ENCODE peak calls at places on chromosomes 1 and 21, in eight cellular contexts. One of them, this sample, is unnamed.

GRCh38 chr1:58848818-58849411 is 65.1 kb upstream of the JUN start:
- DNase-seq in brain pericyte: peak
- DNase-seq in iris pigment epithelial cell: peak
- DNase-seq in tibial artery: peak
- DNase-seq in activated effector memory CD4-positive, alpha-beta T cell treated with anti-CD3 and anti-CD28 coated beads, Interleukin-2, amount 50 U/mL, for 16 hours: no peak
- DNase-seq in NCI-H345: no peak
- DNase-seq in kidney: peak
- DNase-seq in ACHN: peak
- DNase-seq in this sample: peak

GRCh38 chr1:32962248-32962896 is 2.2 kb downstream of the RNF19B start:
- DNase-seq in brain pericyte: no peak
- DNase-seq in iris pigment epithelial cell: peak
- DNase-seq in tibial artery: no peak
- DNase-seq in activated effector memory CD4-positive, alpha-beta T cell treated with anti-CD3 and anti-CD28 coated beads, Interleukin-2, amount 50 U/mL, for 16 hours: no peak
- DNase-seq in NCI-H345: no peak
- DNase-seq in kidney: no peak
- DNase-seq in ACHN: peak
- DNase-seq in this sample: no peak

GRCh38 chr1:230167419-230167852 is 100.4 kb downstream of the GALNT2 start:
- DNase-seq in brain pericyte: no peak
- DNase-seq in iris pigment epithelial cell: peak
- DNase-seq in tibial artery: no peak
- DNase-seq in activated effector memory CD4-positive, alpha-beta T cell treated with anti-CD3 and anti-CD28 coated beads, Interleukin-2, amount 50 U/mL, for 16 hours: peak
- DNase-seq in NCI-H345: peak
- DNase-seq in kidney: no peak
- DNase-seq in ACHN: peak
- DNase-seq in this sample: peak

GRCh38 chr1:232622981-232623380 is 7.0 kb downstream of the SIPA1L2 start:
- DNase-seq in brain pericyte: no peak
- DNase-seq in iris pigment epithelial cell: no peak
- DNase-seq in tibial artery: no peak
- DNase-seq in activated effector memory CD4-positive, alpha-beta T cell treated with anti-CD3 and anti-CD28 coated beads, Interleukin-2, amount 50 U/mL, for 16 hours: no peak
- DNase-seq in NCI-H345: no peak
- DNase-seq in kidney: no peak
- DNase-seq in ACHN: no peak
- DNase-seq in this sample: no peak

GRCh38 chr1:202107321-202107761 is 15.4 kb upstream of the GPR37L1 start:
- DNase-seq in brain pericyte: no peak
- DNase-seq in iris pigment epithelial cell: no peak
- DNase-seq in tibial artery: no peak
- DNase-seq in activated effector memory CD4-positive, alpha-beta T cell treated with anti-CD3 and anti-CD28 coated beads, Interleukin-2, amount 50 U/mL, for 16 hours: no peak
- DNase-seq in NCI-H345: peak
- DNase-seq in kidney: peak
- DNase-seq in ACHN: peak
- DNase-seq in this sample: no peak

GRCh38 chr1:212667223-212668139 is 32.2 kb downstream of the BATF3 start:
- DNase-seq in brain pericyte: peak
- DNase-seq in iris pigment epithelial cell: peak
- DNase-seq in tibial artery: peak
- DNase-seq in activated effector memory CD4-positive, alpha-beta T cell treated with anti-CD3 and anti-CD28 coated beads, Interleukin-2, amount 50 U/mL, for 16 hours: no peak
- DNase-seq in NCI-H345: no peak
- DNase-seq in kidney: no peak
- DNase-seq in ACHN: peak
- DNase-seq in this sample: peak

GRCh38 chr21:38671716-38672115 is 134.0 kb upstream of the ETS2 start:
- DNase-seq in brain pericyte: no peak
- DNase-seq in iris pigment epithelial cell: no peak
- DNase-seq in tibial artery: no peak
- DNase-seq in activated effector memory CD4-positive, alpha-beta T cell treated with anti-CD3 and anti-CD28 coated beads, Interleukin-2, amount 50 U/mL, for 16 hours: no peak
- DNase-seq in NCI-H345: no peak
- DNase-seq in kidney: no peak
- DNase-seq in ACHN: no peak
- DNase-seq in this sample: no peak

GRCh38 chr1:39122056-39122455 is 82.4 kb upstream of the MACF1 start:
- DNase-seq in brain pericyte: no peak
- DNase-seq in iris pigment epithelial cell: no peak
- DNase-seq in tibial artery: no peak
- DNase-seq in activated effector memory CD4-positive, alpha-beta T cell treated with anti-CD3 and anti-CD28 coated beads, Interleukin-2, amount 50 U/mL, for 16 hours: no peak
- DNase-seq in NCI-H345: no peak
- DNase-seq in kidney: no peak
- DNase-seq in ACHN: no peak
- DNase-seq in this sample: no peak

GRCh38 chr21:43869486-43870325 is 4.7 kb downstream of the AGPAT3 start:
- DNase-seq in brain pericyte: no peak
- DNase-seq in iris pigment epithelial cell: no peak
- DNase-seq in tibial artery: no peak
- DNase-seq in activated effector memory CD4-positive, alpha-beta T cell treated with anti-CD3 and anti-CD28 coated beads, Interleukin-2, amount 50 U/mL, for 16 hours: no peak
- DNase-seq in NCI-H345: no peak
- DNase-seq in kidney: peak
- DNase-seq in ACHN: no peak
- DNase-seq in this sample: no peak

GRCh38 chr1:156821801-156822200 is 5.2 kb upstream of the SH2D2A start:
- DNase-seq in brain pericyte: no peak
- DNase-seq in iris pigment epithelial cell: peak
- DNase-seq in tibial artery: no peak
- DNase-seq in activated effector memory CD4-positive, alpha-beta T cell treated with anti-CD3 and anti-CD28 coated beads, Interleukin-2, amount 50 U/mL, for 16 hours: peak
- DNase-seq in NCI-H345: no peak
- DNase-seq in kidney: peak
- DNase-seq in ACHN: no peak
- DNase-seq in this sample: no peak

GRCh38 chr1:169779970-169780369 is 14.7 kb downstream of the METTL18 start:
- DNase-seq in brain pericyte: peak
- DNase-seq in iris pigment epithelial cell: peak
- DNase-seq in tibial artery: no peak
- DNase-seq in activated effector memory CD4-positive, alpha-beta T cell treated with anti-CD3 and anti-CD28 coated beads, Interleukin-2, amount 50 U/mL, for 16 hours: no peak
- DNase-seq in NCI-H345: no peak
- DNase-seq in kidney: no peak
- DNase-seq in ACHN: no peak
- DNase-seq in this sample: peak

GRCh38 chr21:33261635-33262034 is 4.5 kb upstream of the IL10RB start:
- DNase-seq in brain pericyte: no peak
- DNase-seq in iris pigment epithelial cell: peak
- DNase-seq in tibial artery: peak
- DNase-seq in activated effector memory CD4-positive, alpha-beta T cell treated with anti-CD3 and anti-CD28 coated beads, Interleukin-2, amount 50 U/mL, for 16 hours: no peak
- DNase-seq in NCI-H345: no peak
- DNase-seq in kidney: no peak
- DNase-seq in ACHN: peak
- DNase-seq in this sample: no peak

GRCh38 chr1:45843474-45843905 is 40.1 kb downstream of the MAST2 start:
- DNase-seq in brain pericyte: no peak
- DNase-seq in iris pigment epithelial cell: peak
- DNase-seq in tibial artery: no peak
- DNase-seq in activated effector memory CD4-positive, alpha-beta T cell treated with anti-CD3 and anti-CD28 coated beads, Interleukin-2, amount 50 U/mL, for 16 hours: no peak
- DNase-seq in NCI-H345: no peak
- DNase-seq in kidney: no peak
- DNase-seq in ACHN: peak
- DNase-seq in this sample: peak

GRCh38 chr1:17603091-17603841 is 63.8 kb downstream of the ARHGEF10L start:
- DNase-seq in brain pericyte: no peak
- DNase-seq in iris pigment epithelial cell: no peak
- DNase-seq in tibial artery: no peak
- DNase-seq in activated effector memory CD4-positive, alpha-beta T cell treated with anti-CD3 and anti-CD28 coated beads, Interleukin-2, amount 50 U/mL, for 16 hours: no peak
- DNase-seq in NCI-H345: peak
- DNase-seq in kidney: no peak
- DNase-seq in ACHN: no peak
- DNase-seq in this sample: no peak

GRCh38 chr1:221503268-221503667 is 238.6 kb downstream of the DUSP10 start:
- DNase-seq in brain pericyte: no peak
- DNase-seq in iris pigment epithelial cell: no peak
- DNase-seq in tibial artery: no peak
- DNase-seq in activated effector memory CD4-positive, alpha-beta T cell treated with anti-CD3 and anti-CD28 coated beads, Interleukin-2, amount 50 U/mL, for 16 hours: no peak
- DNase-seq in NCI-H345: no peak
- DNase-seq in kidney: no peak
- DNase-seq in ACHN: no peak
- DNase-seq in this sample: peak

GRCh38 chr1:113783254-113784103 is 24.2 kb upstream of the PHTF1 start:
- DNase-seq in brain pericyte: no peak
- DNase-seq in iris pigment epithelial cell: peak
- DNase-seq in tibial artery: no peak
- DNase-seq in activated effector memory CD4-positive, alpha-beta T cell treated with anti-CD3 and anti-CD28 coated beads, Interleukin-2, amount 50 U/mL, for 16 hours: peak
- DNase-seq in NCI-H345: no peak
- DNase-seq in kidney: no peak
- DNase-seq in ACHN: no peak
- DNase-seq in this sample: peak

GRCh38 chr1:162565460-162565859 is 3.9 kb downstream of the UAP1 start:
- DNase-seq in brain pericyte: no peak
- DNase-seq in iris pigment epithelial cell: no peak
- DNase-seq in tibial artery: no peak
- DNase-seq in activated effector memory CD4-positive, alpha-beta T cell treated with anti-CD3 and anti-CD28 coated beads, Interleukin-2, amount 50 U/mL, for 16 hours: no peak
- DNase-seq in NCI-H345: no peak
- DNase-seq in kidney: no peak
- DNase-seq in ACHN: no peak
- DNase-seq in this sample: no peak

GRCh38 chr1:40783001-40783905 is at the start of gene KCNQ4:
- DNase-seq in brain pericyte: no peak
- DNase-seq in iris pigment epithelial cell: no peak
- DNase-seq in tibial artery: peak
- DNase-seq in activated effector memory CD4-positive, alpha-beta T cell treated with anti-CD3 and anti-CD28 coated beads, Interleukin-2, amount 50 U/mL, for 16 hours: peak
- DNase-seq in NCI-H345: peak
- DNase-seq in kidney: peak
- DNase-seq in ACHN: peak
- DNase-seq in this sample: peak

GRCh38 chr1:118973032-118973431 is 15.1 kb downstream of the TBX15 start:
- DNase-seq in brain pericyte: no peak
- DNase-seq in iris pigment epithelial cell: no peak
- DNase-seq in tibial artery: no peak
- DNase-seq in activated effector memory CD4-positive, alpha-beta T cell treated with anti-CD3 and anti-CD28 coated beads, Interleukin-2, amount 50 U/mL, for 16 hours: no peak
- DNase-seq in NCI-H345: no peak
- DNase-seq in kidney: no peak
- DNase-seq in ACHN: no peak
- DNase-seq in this sample: no peak

GRCh38 chr1:935751-936231 is 12.1 kb downstream of the SAMD11 start:
- DNase-seq in brain pericyte: no peak
- DNase-seq in iris pigment epithelial cell: no peak
- DNase-seq in tibial artery: no peak
- DNase-seq in activated effector memory CD4-positive, alpha-beta T cell treated with anti-CD3 and anti-CD28 coated beads, Interleukin-2, amount 50 U/mL, for 16 hours: no peak
- DNase-seq in NCI-H345: peak
- DNase-seq in kidney: no peak
- DNase-seq in ACHN: no peak
- DNase-seq in this sample: no peak

GRCh38 chr1:15282810-15283474 is 35.9 kb downstream of the FHAD1 start:
- DNase-seq in brain pericyte: no peak
- DNase-seq in iris pigment epithelial cell: no peak
- DNase-seq in tibial artery: no peak
- DNase-seq in activated effector memory CD4-positive, alpha-beta T cell treated with anti-CD3 and anti-CD28 coated beads, Interleukin-2, amount 50 U/mL, for 16 hours: no peak
- DNase-seq in NCI-H345: no peak
- DNase-seq in kidney: peak
- DNase-seq in ACHN: no peak
- DNase-seq in this sample: peak

GRCh38 chr1:106568161-106568560 is 488.3 kb upstream of the PRMT6 start:
- DNase-seq in brain pericyte: no peak
- DNase-seq in iris pigment epithelial cell: no peak
- DNase-seq in tibial artery: no peak
- DNase-seq in activated effector memory CD4-positive, alpha-beta T cell treated with anti-CD3 and anti-CD28 coated beads, Interleukin-2, amount 50 U/mL, for 16 hours: no peak
- DNase-seq in NCI-H345: no peak
- DNase-seq in kidney: no peak
- DNase-seq in ACHN: no peak
- DNase-seq in this sample: peak

GRCh38 chr1:118210051-118210722 is 25.2 kb upstream of the SPAG17 start:
- DNase-seq in brain pericyte: no peak
- DNase-seq in iris pigment epithelial cell: no peak
- DNase-seq in tibial artery: no peak
- DNase-seq in activated effector memory CD4-positive, alpha-beta T cell treated with anti-CD3 and anti-CD28 coated beads, Interleukin-2, amount 50 U/mL, for 16 hours: no peak
- DNase-seq in NCI-H345: no peak
- DNase-seq in kidney: no peak
- DNase-seq in ACHN: no peak
- DNase-seq in this sample: peak

This sample was measured in epithelial cell of esophagus.